ENCODE peak calls at places on chromosomes 7 and 10, in seven cellular contexts. One of them, this sample, is unnamed. For H3K27me3, the result is how much of the 10 kb centered on the place peaks cover.

GRCh38 chr7:19294629-19295028 is 149.4 kb upstream of the FERD3L start:
- DNase-seq in heart left ventricle: no peak
- DNase-seq in ovary: no peak
- DNase-seq in lung: no peak
- DNase-seq in aorta: no peak
- DNase-seq in neural progenitor cell: no peak
- DNase-seq in IMR-90: peak
- DNase-seq in this sample: no peak

GRCh38 chr10:35388197-35388596 is 51.9 kb downstream of the CCNY start:
- DNase-seq in heart left ventricle: no peak
- DNase-seq in ovary: no peak
- DNase-seq in lung: no peak
- DNase-seq in aorta: no peak
- DNase-seq in neural progenitor cell: no peak
- DNase-seq in IMR-90: no peak
- DNase-seq in this sample: no peak

GRCh38 chr10:97548828-97549455 is 23.6 kb upstream of the ANKRD2 start:
- DNase-seq in heart left ventricle: no peak
- DNase-seq in ovary: no peak
- DNase-seq in lung: no peak
- DNase-seq in aorta: peak
- DNase-seq in neural progenitor cell: no peak
- DNase-seq in IMR-90: no peak
- DNase-seq in this sample: no peak

GRCh38 chr7:33339074-33339805 is 209.9 kb downstream of the BBS9 start:
- DNase-seq in heart left ventricle: no peak
- DNase-seq in ovary: no peak
- DNase-seq in lung: no peak
- DNase-seq in aorta: no peak
- DNase-seq in neural progenitor cell: no peak
- DNase-seq in IMR-90: no peak
- DNase-seq in this sample: no peak

GRCh38 chr10:132102717-132103110 is 37.0 kb downstream of the JAKMIP3 start:
- DNase-seq in heart left ventricle: peak
- DNase-seq in ovary: no peak
- DNase-seq in lung: no peak
- DNase-seq in aorta: peak
- DNase-seq in neural progenitor cell: no peak
- DNase-seq in IMR-90: no peak
- DNase-seq in this sample: no peak

GRCh38 chr10:113026679-113027078 is 76.6 kb downstream of the TCF7L2 start:
- DNase-seq in heart left ventricle: no peak
- DNase-seq in ovary: no peak
- DNase-seq in lung: no peak
- DNase-seq in aorta: no peak
- DNase-seq in neural progenitor cell: no peak
- DNase-seq in IMR-90: peak
- DNase-seq in this sample: no peak

GRCh38 chr10:17784701-17785100 is 24.4 kb upstream of the MRC1 start:
- DNase-seq in heart left ventricle: no peak
- DNase-seq in ovary: no peak
- DNase-seq in lung: no peak
- DNase-seq in aorta: no peak
- DNase-seq in neural progenitor cell: no peak
- DNase-seq in IMR-90: peak
- DNase-seq in this sample: no peak

GRCh38 chr7:33792547-33793105 is 112.7 kb upstream of the BMPER start:
- DNase-seq in heart left ventricle: no peak
- DNase-seq in ovary: no peak
- DNase-seq in lung: no peak
- DNase-seq in aorta: no peak
- DNase-seq in neural progenitor cell: no peak
- DNase-seq in IMR-90: no peak
- DNase-seq in this sample: no peak

GRCh38 chr10:88705951-88706350 is at the start of gene LIPK:
- DNase-seq in heart left ventricle: no peak
- DNase-seq in ovary: no peak
- DNase-seq in lung: no peak
- DNase-seq in aorta: no peak
- DNase-seq in neural progenitor cell: no peak
- DNase-seq in IMR-90: no peak
- DNase-seq in this sample: no peak

GRCh38 chr10:114987995-114988394 is 50.0 kb downstream of the TRUB1 start:
- DNase-seq in heart left ventricle: no peak
- DNase-seq in ovary: no peak
- DNase-seq in lung: no peak
- DNase-seq in aorta: no peak
- DNase-seq in neural progenitor cell: no peak
- DNase-seq in IMR-90: peak
- DNase-seq in this sample: no peak

GRCh38 chr10:51706225-51706624 is 6.8 kb upstream of the CSTF2T start:
- DNase-seq in heart left ventricle: peak
- DNase-seq in ovary: peak
- DNase-seq in lung: peak
- DNase-seq in aorta: peak
- DNase-seq in neural progenitor cell: no peak
- DNase-seq in IMR-90: peak
- DNase-seq in this sample: peak

GRCh38 chr7:70426249-70426880 is 705.6 kb upstream of the GALNT17 start:
- DNase-seq in heart left ventricle: no peak
- DNase-seq in ovary: no peak
- DNase-seq in lung: no peak
- DNase-seq in aorta: no peak
- DNase-seq in neural progenitor cell: no peak
- DNase-seq in IMR-90: no peak
- DNase-seq in this sample: no peak

GRCh38 chr10:17175551-17175950 is 25.9 kb downstream of the TRDMT1 start:
- DNase-seq in heart left ventricle: no peak
- DNase-seq in ovary: no peak
- DNase-seq in lung: no peak
- DNase-seq in aorta: no peak
- DNase-seq in neural progenitor cell: peak
- DNase-seq in IMR-90: peak
- DNase-seq in this sample: no peak

GRCh38 chr7:17384400-17384799 is 85.9 kb downstream of the AHR start:
- DNase-seq in heart left ventricle: no peak
- DNase-seq in ovary: no peak
- DNase-seq in lung: no peak
- DNase-seq in aorta: no peak
- DNase-seq in neural progenitor cell: no peak
- DNase-seq in IMR-90: no peak
- DNase-seq in this sample: no peak

GRCh38 chr7:138890782-138891445 is 90.3 kb downstream of the KIAA1549 start:
- DNase-seq in heart left ventricle: no peak
- DNase-seq in ovary: no peak
- DNase-seq in lung: no peak
- DNase-seq in aorta: no peak
- DNase-seq in neural progenitor cell: no peak
- DNase-seq in IMR-90: peak
- DNase-seq in this sample: peak

GRCh38 chr10:17023386-17024298 is 106.0 kb downstream of the CUBN start:
- DNase-seq in heart left ventricle: peak
- DNase-seq in ovary: no peak
- DNase-seq in lung: peak
- DNase-seq in aorta: no peak
- DNase-seq in neural progenitor cell: peak
- DNase-seq in IMR-90: peak
- DNase-seq in this sample: no peak

GRCh38 chr7:64877714-64878610 is 25.1 kb upstream of the ZNF273 start:
- DNase-seq in heart left ventricle: no peak
- DNase-seq in ovary: no peak
- DNase-seq in lung: peak
- DNase-seq in aorta: no peak
- DNase-seq in neural progenitor cell: no peak
- DNase-seq in IMR-90: no peak
- DNase-seq in this sample: no peak

GRCh38 chr10:15419279-15419874 is 48.3 kb upstream of the FAM171A1 start:
- DNase-seq in heart left ventricle: no peak
- DNase-seq in ovary: no peak
- DNase-seq in lung: no peak
- DNase-seq in aorta: no peak
- DNase-seq in neural progenitor cell: peak
- DNase-seq in IMR-90: peak
- DNase-seq in this sample: no peak

GRCh38 chr10:88538038-88538437 is 45.1 kb downstream of the RNLS start:
- DNase-seq in heart left ventricle: no peak
- DNase-seq in ovary: no peak
- DNase-seq in lung: no peak
- DNase-seq in aorta: no peak
- DNase-seq in neural progenitor cell: no peak
- DNase-seq in IMR-90: peak
- DNase-seq in this sample: no peak

GRCh38 chr7:20301311-20301939 is 29.3 kb upstream of the ITGB8 start:
- DNase-seq in heart left ventricle: no peak
- DNase-seq in ovary: no peak
- DNase-seq in lung: no peak
- DNase-seq in aorta: no peak
- DNase-seq in neural progenitor cell: no peak
- DNase-seq in IMR-90: peak
- DNase-seq in this sample: no peak

GRCh38 chr10:77909755-77910375 is 16.7 kb downstream of the DLG5 start:
- DNase-seq in heart left ventricle: no peak
- DNase-seq in ovary: no peak
- DNase-seq in lung: no peak
- DNase-seq in aorta: no peak
- DNase-seq in neural progenitor cell: peak
- DNase-seq in IMR-90: peak
- DNase-seq in this sample: no peak

GRCh38 chr7:20236790-20237189 is 19.6 kb upstream of the MACC1 start:
- DNase-seq in heart left ventricle: no peak
- DNase-seq in ovary: no peak
- DNase-seq in lung: no peak
- DNase-seq in aorta: no peak
- DNase-seq in neural progenitor cell: no peak
- DNase-seq in IMR-90: peak
- DNase-seq in this sample: no peak

GRCh38 chr7:144454-144826 is 47.9 kb upstream of the FAM20C start:
- DNase-seq in heart left ventricle: no peak
- DNase-seq in ovary: peak
- DNase-seq in lung: no peak
- DNase-seq in aorta: peak
- DNase-seq in neural progenitor cell: no peak
- DNase-seq in IMR-90: no peak
- DNase-seq in this sample: no peak

GRCh38 chr7:2037805-2038635 is 194.7 kb downstream of the MAD1L1 start:
- DNase-seq in heart left ventricle: no peak
- DNase-seq in ovary: peak
- DNase-seq in lung: no peak
- DNase-seq in aorta: peak
- DNase-seq in neural progenitor cell: no peak
- DNase-seq in IMR-90: peak
- DNase-seq in this sample: peak

GRCh38 chr10:44352316-44353127 is 32.4 kb downstream of the CXCL12 start:
- DNase-seq in heart left ventricle: peak
- DNase-seq in ovary: peak
- DNase-seq in lung: no peak
- DNase-seq in aorta: peak
- DNase-seq in neural progenitor cell: no peak
- DNase-seq in IMR-90: peak
- DNase-seq in this sample: peak

GRCh38 chr7:116327135-116327534 is 116.8 kb downstream of the TES start:
- DNase-seq in heart left ventricle: no peak
- DNase-seq in ovary: no peak
- DNase-seq in lung: no peak
- DNase-seq in aorta: no peak
- DNase-seq in neural progenitor cell: no peak
- DNase-seq in IMR-90: no peak
- DNase-seq in this sample: no peak
- H3K27ac ChIP-seq in heart left ventricle: no peak
- H3K27ac ChIP-seq in ovary: no peak
- H3K27ac ChIP-seq in lung: no peak
- H3K27ac ChIP-seq in aorta: no peak
- H3K27ac ChIP-seq in neural progenitor cell: no peak
- H3K27ac ChIP-seq in IMR-90: peak
- H3K27ac ChIP-seq in this sample: no peak

DNA sequence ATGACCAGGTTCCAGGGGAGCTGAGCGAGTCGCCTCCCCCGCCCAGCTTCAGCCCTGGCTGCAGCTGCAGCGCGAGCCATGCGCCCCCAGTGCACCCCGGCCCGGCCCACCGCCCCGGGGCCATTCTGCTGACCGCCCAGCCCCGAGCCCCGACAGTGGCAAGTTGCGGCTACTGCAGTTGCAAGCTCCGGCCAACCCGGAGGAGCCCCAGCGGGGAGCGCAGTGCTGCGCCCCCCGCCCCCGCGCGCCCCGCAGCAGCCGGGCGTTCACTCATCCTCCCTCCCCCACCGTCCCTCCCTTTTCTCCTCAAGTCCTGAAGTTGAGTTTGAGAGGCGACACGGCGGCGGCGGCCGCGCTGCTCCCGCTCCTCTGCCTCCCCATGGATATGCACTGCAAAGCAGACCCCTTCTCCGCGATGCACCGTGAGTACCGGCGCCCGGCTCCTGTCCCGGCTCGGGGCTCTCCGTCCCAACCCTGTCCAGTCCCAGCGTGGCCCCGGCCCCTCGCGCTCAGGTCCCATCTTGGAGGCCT is 565 bp downstream of the PAX2 start:
- DNase-seq in heart left ventricle: no peak
- DNase-seq in ovary: no peak
- DNase-seq in lung: no peak
- DNase-seq in aorta: no peak
- DNase-seq in neural progenitor cell: peak
- DNase-seq in IMR-90: no peak
- DNase-seq in this sample: no peak
- H3K27me3 ChIP-seq in heart left ventricle: half or more
- H3K27me3 ChIP-seq in ovary: under half
- H3K27me3 ChIP-seq in lung: under half
- H3K27me3 ChIP-seq in aorta: under half
- H3K27me3 ChIP-seq in neural progenitor cell: half or more
- H3K27me3 ChIP-seq in IMR-90: half or more
- H3K27me3 ChIP-seq in this sample: half or more

DNA sequence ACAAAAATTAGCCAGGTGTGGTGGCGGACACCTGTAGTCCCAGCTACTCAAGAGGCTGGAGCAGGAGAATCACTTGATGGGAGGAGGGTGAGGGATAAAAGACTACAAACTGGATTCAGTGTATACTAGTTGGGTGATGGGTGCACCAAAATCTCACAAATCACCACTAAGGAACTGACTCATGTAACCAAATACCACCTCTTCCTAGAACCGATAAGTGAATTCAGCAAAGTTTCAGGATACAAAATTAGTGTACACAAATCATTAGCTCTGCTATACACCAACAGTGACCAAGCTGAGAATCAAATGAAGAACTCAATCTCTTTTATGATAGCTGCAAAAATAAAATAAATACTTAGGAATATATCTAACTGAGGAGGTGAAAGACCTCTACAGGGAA is 23.0 kb upstream of the DMBT1 start:
- DNase-seq in heart left ventricle: no peak
- DNase-seq in ovary: no peak
- DNase-seq in lung: no peak
- DNase-seq in aorta: no peak
- DNase-seq in neural progenitor cell: no peak
- DNase-seq in IMR-90: no peak
- DNase-seq in this sample: no peak
- H3K27ac ChIP-seq in heart left ventricle: no peak
- H3K27ac ChIP-seq in ovary: no peak
- H3K27ac ChIP-seq in lung: no peak
- H3K27ac ChIP-seq in aorta: no peak
- H3K27ac ChIP-seq in neural progenitor cell: no peak
- H3K27ac ChIP-seq in IMR-90: no peak
- H3K27ac ChIP-seq in this sample: no peak

GRCh38 chr7:47730135-47730534 is 148.2 kb upstream of the TNS3 start:
- DNase-seq in heart left ventricle: no peak
- DNase-seq in ovary: no peak
- DNase-seq in lung: no peak
- DNase-seq in aorta: no peak
- DNase-seq in neural progenitor cell: no peak
- DNase-seq in IMR-90: no peak
- DNase-seq in this sample: no peak
- H3K27me3 ChIP-seq in heart left ventricle: under half
- H3K27me3 ChIP-seq in ovary: under half
- H3K27me3 ChIP-seq in lung: under half
- H3K27me3 ChIP-seq in aorta: under half
- H3K27me3 ChIP-seq in neural progenitor cell: under half
- H3K27me3 ChIP-seq in IMR-90: under half
- H3K27me3 ChIP-seq in this sample: under half